ENCODE peak calls at places on chromosomes 3 and 15, in six cellular contexts. K is mesothelial cell of epicardium, C is upper lobe of left lung, H is uterus, R is nephron progenitor cell, V is endothelial cell. G is an unnamed sample.

GRCh38 chr15:39770748-39771689 is 11.6 kb downstream of the FSIP1 start:
- DNase-seq in V (no peak), R (no peak), H (no peak), K (no peak), C (no peak), G (no peak)

GRCh38 chr3:101676219-101676764 is 640 bp downstream of the ZBTB11 start:
- DNase-seq in K (peak), V (peak), R (peak), H (peak), C (peak), G (peak)

GRCh38 chr3:145902166-145902565 is 258.8 kb downstream of the PLOD2 start:
- DNase-seq in V (no peak), K (no peak), R (no peak), C (no peak), H (no peak), G (no peak)

GRCh38 chr15:32668942-32669341 is 27.4 kb downstream of the SCG5 start:
- DNase-seq in H (no peak), C (no peak), K (no peak), R (no peak), V (no peak), G (no peak)

GRCh38 chr3:194728986-194729385 is 43.3 kb downstream of the FAM43A start:
- DNase-seq in H (no peak), R (no peak), V (no peak), K (no peak), C (no peak), G (no peak)

GRCh38 chr15:50247819-50248650 is 17.5 kb downstream of the HDC start:
- DNase-seq in R (no peak), V (no peak), H (no peak), K (peak), C (no peak), G (no peak)

GRCh38 chr15:61318276-61318675 is 89.2 kb upstream of the RORA start:
- DNase-seq in H (no peak), R (no peak), K (no peak), V (no peak), C (no peak), G (no peak)

GRCh38 chr3:155270485-155271342 is 22.8 kb downstream of the STRIT1 start:
- DNase-seq in K (no peak), V (no peak), H (no peak), C (no peak), R (no peak), G (no peak)

GRCh38 chr3:118884748-118885206 is 149.9 kb downstream of the IGSF11 start:
- DNase-seq in H (no peak), C (peak), R (peak), V (peak), K (peak), G (peak)

GRCh38 chr15:99993262-99993661 is 260.0 kb upstream of the LYSMD4 start:
- DNase-seq in C (no peak), V (no peak), H (peak), R (no peak), K (no peak), G (no peak)

GRCh38 chr15:40234783-40235182 is 4.1 kb upstream of the PAK6 start:
- DNase-seq in V (no peak), C (no peak), R (no peak), K (no peak), H (no peak), G (no peak)

GRCh38 chr15:57373251-57373881 is 2.9 kb upstream of the CGNL1 start:
- DNase-seq in V (no peak), R (no peak), C (no peak), K (no peak), H (no peak), G (no peak)

GRCh38 chr3:178422406-178422805 is 113.8 kb upstream of the KCNMB2 start:
- DNase-seq in V (no peak), C (no peak), H (no peak), K (no peak), R (no peak), G (no peak)

GRCh38 chr3:187759601-187760000 is 14.3 kb upstream of the BCL6 start:
- DNase-seq in C (no peak), K (no peak), R (no peak), V (no peak), H (no peak), G (no peak)

GRCh38 chr3:126158016-126158911 is 22.1 kb downstream of the ALDH1L1 start:
- DNase-seq in H (no peak), K (no peak), R (no peak), C (peak), V (no peak), G (no peak)

GRCh38 chr3:178022599-178022998 is 513.6 kb upstream of the KCNMB2 start:
- DNase-seq in V (no peak), K (no peak), H (no peak), C (no peak), R (no peak), G (no peak)

GRCh38 chr3:191350389-191351090 is 20.2 kb upstream of the UTS2B start:
- DNase-seq in R (no peak), H (no peak), K (no peak), C (no peak), V (no peak), G (no peak)

GRCh38 chr15:76342382-76343201 is 6.0 kb downstream of the ISL2 start:
- DNase-seq in K (peak), R (peak), C (peak), H (no peak), V (no peak), G (no peak)

GRCh38 chr15:63256433-63256884 is 20.9 kb upstream of the APH1B start:
- DNase-seq in R (no peak), H (no peak), V (no peak), C (no peak), K (no peak), G (no peak)

GRCh38 chr3:129623447-129624118 is 17.1 kb upstream of the PLXND1 start:
- DNase-seq in R (no peak), C (no peak), K (no peak), V (peak), H (peak), G (no peak)

GRCh38 chr3:101940521-101940992 is 91.2 kb downstream of the NFKBIZ start:
- DNase-seq in R (peak), H (peak), K (peak), V (no peak), C (no peak), G (no peak)

GRCh38 chr3:9957214-9957613 is 5.0 kb upstream of the PRRT3 start:
- DNase-seq in V (no peak), K (no peak), R (no peak), H (no peak), C (no peak), G (no peak)

GRCh38 chr3:195356151-195357086 is 85.5 kb upstream of the XXYLT1 start:
- DNase-seq in H (no peak), C (no peak), V (no peak), K (no peak), R (no peak), G (no peak)

GRCh38 chr3:136804164-136804563 is 14.8 kb upstream of the SLC35G2 start:
- DNase-seq in V (no peak), K (no peak), C (no peak), R (no peak), H (no peak), G (no peak)
- TF ChIP-seq CTCF in V (no peak), K (no peak), C (no peak), R (no peak), H (no peak), G (no peak)

DNA sequence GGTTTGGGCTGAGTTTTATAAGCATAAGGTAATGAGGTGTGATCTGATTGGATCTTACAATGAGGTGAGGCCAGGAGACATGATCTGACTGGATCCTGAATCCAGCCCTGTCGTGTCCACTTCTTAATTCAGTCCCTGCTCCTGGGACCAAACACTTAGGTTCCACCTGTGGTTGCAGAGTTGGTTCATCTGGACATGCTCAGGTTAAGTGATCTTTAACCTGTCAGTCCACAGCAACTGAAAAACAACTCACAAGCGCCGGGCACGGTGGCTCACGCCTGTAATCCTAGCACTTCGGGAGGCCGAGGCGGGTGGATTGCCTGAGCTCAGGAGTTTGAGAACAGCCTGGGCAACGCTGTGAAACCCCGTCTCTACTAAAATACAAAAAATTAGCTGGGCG is 679.3 kb upstream of the ALCAM start:
- DNase-seq in R (no peak), V (no peak), K (no peak), C (peak), H (no peak), G (no peak)
- TF ChIP-seq CTCF in R (no peak), V (no peak), K (no peak), C (no peak), H (no peak), G (no peak)

DNA sequence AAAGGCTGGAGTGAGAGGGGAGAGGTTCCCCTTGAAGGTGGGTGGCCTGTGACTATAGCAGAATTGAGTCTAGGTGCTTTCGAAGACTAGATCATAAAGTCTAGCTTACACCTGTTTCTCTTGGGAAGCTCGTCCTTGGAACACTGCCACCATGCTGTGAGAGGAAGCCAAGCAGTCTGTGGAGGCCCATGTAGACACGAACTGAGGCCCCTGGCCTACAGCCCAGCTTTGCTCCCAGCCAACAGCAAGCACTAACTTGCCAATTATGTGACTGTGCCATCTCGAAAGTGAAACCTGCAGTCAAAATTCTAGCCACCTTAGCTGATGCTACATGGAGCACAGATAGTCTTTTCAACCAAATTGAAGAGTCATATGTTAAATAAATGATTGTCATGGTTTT is 190.5 kb upstream of the NECTIN3 start:
- DNase-seq in C (no peak), V (no peak), K (no peak), R (no peak), H (peak), G (no peak)
- TF ChIP-seq CTCF in C (no peak), V (no peak), K (no peak), R (no peak), H (no peak), G (no peak)

DNA sequence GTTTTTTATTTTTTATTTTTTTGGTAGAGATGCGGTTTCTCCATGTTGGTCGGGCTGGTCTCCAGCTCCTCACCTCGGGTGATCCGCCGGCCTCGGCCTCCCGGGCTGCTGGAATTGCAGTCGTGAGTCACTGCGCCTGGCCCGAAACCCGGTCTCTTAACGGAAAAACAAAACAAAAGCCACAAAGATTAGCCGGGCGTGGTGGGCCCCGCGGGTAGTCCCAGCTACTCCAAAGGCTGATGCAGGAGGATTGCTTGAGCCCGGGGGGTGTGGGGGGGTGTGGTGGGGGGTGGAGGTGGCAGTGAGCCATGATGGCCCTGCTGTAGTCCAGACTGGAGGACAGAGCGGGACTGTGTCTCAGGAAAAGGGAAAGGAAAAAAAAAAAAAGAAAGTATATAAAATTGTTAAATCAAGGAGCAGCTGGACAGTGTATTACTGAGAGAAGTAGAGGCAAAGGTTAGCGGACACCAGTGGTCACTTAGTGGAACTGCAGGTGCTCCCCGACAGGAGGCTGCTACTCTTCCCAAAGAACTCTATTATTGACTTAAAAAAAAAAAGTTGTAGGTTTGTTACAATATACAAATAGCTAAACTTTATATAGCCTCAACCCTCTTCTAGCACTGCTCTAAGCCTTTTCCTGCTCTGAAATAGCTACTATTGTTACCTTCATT is 30.3 kb upstream of the TUBGCP5 start:
- DNase-seq in H (no peak), K (no peak), C (peak), R (no peak), V (peak), G (no peak)
- TF ChIP-seq CTCF in H (no peak), K (no peak), C (no peak), R (no peak), V (peak), G (no peak)

GRCh38 chr15:29429584-29429983 is 160.0 kb upstream of the NSMCE3 start:
- DNase-seq in V (no peak), K (no peak), H (no peak), C (peak), R (no peak), G (no peak)
- TF ChIP-seq CTCF in V (no peak), K (no peak), H (no peak), C (no peak), R (no peak), G (no peak)

GRCh38 chr3:59258591-59258990 is 208.8 kb upstream of the CFAP20DC start:
- DNase-seq in V (no peak), C (no peak), H (no peak), R (no peak), K (no peak), G (no peak)
- TF ChIP-seq CTCF in V (peak), C (no peak), H (no peak), R (peak), K (no peak), G (no peak)

DNA sequence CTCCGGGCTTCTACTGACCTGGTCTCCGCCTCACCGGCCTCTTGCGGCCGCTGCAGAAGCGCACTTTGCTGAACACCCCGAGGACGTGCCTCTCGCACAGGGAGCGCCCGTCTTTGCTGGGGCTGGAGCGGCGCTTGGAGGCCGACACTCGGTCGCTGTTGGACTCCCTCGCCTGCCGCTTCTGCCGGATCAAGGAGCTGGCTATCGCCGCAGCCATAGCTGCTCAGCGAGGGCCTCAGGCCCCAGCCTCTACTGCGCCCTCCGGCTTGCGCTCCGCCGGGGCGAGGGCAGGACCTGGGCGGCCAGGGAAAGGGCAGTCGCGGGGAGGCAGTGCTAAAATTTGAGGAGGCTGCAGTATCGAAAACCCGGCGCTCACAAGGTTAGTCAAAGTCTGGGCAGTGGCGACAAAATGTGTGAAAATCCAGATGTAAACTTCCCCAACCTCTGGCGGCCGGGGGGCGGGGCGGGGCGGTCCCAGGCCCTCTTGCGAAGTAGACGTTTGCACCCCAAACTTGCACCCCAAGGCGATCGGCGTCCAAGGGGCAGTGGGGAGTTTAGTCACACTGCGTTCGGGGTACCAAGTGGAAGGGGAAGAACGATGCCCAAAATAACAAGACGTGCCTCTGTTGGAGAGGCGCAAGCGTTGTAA is 319.2 kb downstream of the FGF12 start:
- DNase-seq in H (no peak), V (peak), R (peak), K (peak), C (peak), G (no peak)
- TF ChIP-seq CTCF in H (no peak), V (no peak), R (no peak), K (no peak), C (no peak), G (no peak)

GRCh38 chr15:87817553-87817952 is 439.0 kb downstream of the NTRK3 start:
- DNase-seq in C (no peak), H (no peak), V (no peak), K (no peak), R (no peak), G (no peak)
- TF ChIP-seq CTCF in C (no peak), H (no peak), V (no peak), K (no peak), R (no peak), G (no peak)

DNA sequence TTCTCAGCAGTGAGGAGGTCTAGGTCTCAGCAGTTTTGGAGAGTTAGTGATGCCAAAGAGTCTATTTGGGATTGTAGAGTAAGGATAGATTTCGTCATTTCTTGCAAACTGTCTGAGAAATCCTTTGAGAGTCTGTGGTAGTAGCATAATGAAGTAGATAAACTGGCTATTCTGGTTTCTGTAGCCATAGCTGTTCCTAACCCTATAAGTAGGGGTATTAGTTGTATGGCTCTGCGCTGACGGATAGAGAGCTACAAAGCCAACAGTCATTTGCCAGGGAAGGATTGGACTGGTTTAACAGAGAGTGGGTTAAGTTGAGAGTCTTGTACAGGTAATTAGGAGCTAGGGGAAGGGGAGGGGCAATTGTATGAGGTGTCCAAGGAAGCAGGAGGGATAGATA is 50.6 kb downstream of the KLHDC8B start:
- DNase-seq in K (no peak), V (no peak), R (no peak), C (no peak), H (no peak), G (no peak)
- TF ChIP-seq CTCF in K (no peak), V (no peak), R (no peak), C (no peak), H (no peak), G (no peak)